ENCODE peak calls at places on chromosome 18, in ten cellular contexts. S is A549, U is neural progenitor cell, H is tibial artery, L is nephron progenitor cell, V is thyroid gland, E is neural crest cell, G is fibroblast of mammary gland, R is heart left ventricle, T is spleen. K is an unnamed sample.

GRCh38 chr18:55419132-55419938 is 168.7 kb downstream of the TCF4 start:
- DNase-seq in S (no peak), E (no peak), V (no peak), T (no peak), G (no peak), H (no peak), R (no peak), U (peak; percentile 31), L (no peak), K (no peak)

GRCh38 chr18:3995476-3996102 is 459.5 kb downstream of the DLGAP1 start:
- DNase-seq in L (peak; percentile 64), G (peak; percentile 83), T (no peak), V (peak; percentile 58), R (peak; percentile 46), S (no peak), H (peak; percentile 34), E (peak; percentile 60), U (peak; percentile 89), K (peak; percentile 32)

GRCh38 chr18:28485210-28485801 is 308.4 kb upstream of the CDH2 start:
- DNase-seq in V (no peak), S (no peak), L (no peak), E (no peak), H (no peak), U (no peak), G (no peak), R (no peak), T (no peak), K (no peak)

GRCh38 chr18:6146309-6146661 is 251.0 kb upstream of the TMEM200C start:
- DNase-seq in T (no peak), L (no peak), S (no peak), H (no peak), V (peak; percentile 25), E (no peak), G (no peak), R (no peak), U (no peak), K (no peak)

GRCh38 chr18:79914614-79915160 is 36.8 kb downstream of the SLC66A2 start:
- DNase-seq in S (no peak), T (peak; percentile 70), E (no peak), H (no peak), G (no peak), V (no peak), L (no peak), R (no peak), U (no peak), K (peak; percentile 23)

GRCh38 chr18:58541789-58542425 is 87.0 kb downstream of the ALPK2 start:
- DNase-seq in U (no peak), V (no peak), G (peak; percentile 98), H (no peak), R (no peak), L (no peak), T (no peak), E (no peak), S (peak; percentile 67), K (peak; percentile 54)

GRCh38 chr18:41767960-41768359 is 187.1 kb upstream of the PIK3C3 start:
- DNase-seq in E (no peak), G (peak; percentile 40), T (no peak), U (peak; percentile 29), L (no peak), R (no peak), V (no peak), H (no peak), S (no peak), K (peak; percentile 4)

GRCh38 chr18:22391571-22392359 is 25.9 kb downstream of the CTAGE1 start:
- DNase-seq in E (no peak), S (no peak), R (no peak), U (no peak), G (peak; percentile 95), T (no peak), V (no peak), L (no peak), H (peak; percentile 27), K (no peak)

GRCh38 chr18:70384181-70384790 is 95.4 kb downstream of the SOCS6 start:
- DNase-seq in T (no peak), V (no peak), S (peak; percentile 31), L (no peak), U (no peak), E (no peak), R (no peak), H (no peak), G (peak; percentile 93), K (no peak)

GRCh38 chr18:5895300-5895885 is at the start of gene TMEM200C:
- DNase-seq in U (peak; percentile 90), R (no peak), H (no peak), T (no peak), E (peak; percentile 56), V (no peak), G (no peak), L (peak; percentile 75), S (no peak), K (peak; percentile 82)

GRCh38 chr18:41954827-41955613 is at the start of gene PIK3C3:
- DNase-seq in L (peak; percentile 95), H (peak; percentile 95), V (peak; percentile 98), R (peak; percentile 97), T (peak; percentile 97), E (peak; percentile 92), U (peak; percentile 95), G (peak; percentile 97), S (peak; percentile 55), K (peak; percentile 88)

GRCh38 chr18:75226301-75226955 is 15.8 kb downstream of the TSHZ1 start:
- DNase-seq in U (no peak), R (no peak), T (peak; percentile 72), H (no peak), V (no peak), E (no peak), S (no peak), L (peak; percentile 69), G (no peak), K (no peak)

GRCh38 chr18:48676756-48677368 is 138.0 kb downstream of the CTIF start:
- DNase-seq in S (peak; percentile 41), G (peak; percentile 51), E (peak; percentile 78), V (peak; percentile 71), T (peak; percentile 91), R (peak; percentile 78), H (peak; percentile 79), U (peak; percentile 92), L (peak; percentile 92), K (peak; percentile 77)
- TF ChIP-seq CTCF in S (peak; percentile 76), G (peak; percentile 69), E (peak; percentile 96), V (peak; percentile 83), T (peak; percentile 89), R (peak; percentile 92), H (peak; percentile 89), U (peak; percentile 94), L (peak; percentile 94), K (peak; percentile 72)

DNA sequence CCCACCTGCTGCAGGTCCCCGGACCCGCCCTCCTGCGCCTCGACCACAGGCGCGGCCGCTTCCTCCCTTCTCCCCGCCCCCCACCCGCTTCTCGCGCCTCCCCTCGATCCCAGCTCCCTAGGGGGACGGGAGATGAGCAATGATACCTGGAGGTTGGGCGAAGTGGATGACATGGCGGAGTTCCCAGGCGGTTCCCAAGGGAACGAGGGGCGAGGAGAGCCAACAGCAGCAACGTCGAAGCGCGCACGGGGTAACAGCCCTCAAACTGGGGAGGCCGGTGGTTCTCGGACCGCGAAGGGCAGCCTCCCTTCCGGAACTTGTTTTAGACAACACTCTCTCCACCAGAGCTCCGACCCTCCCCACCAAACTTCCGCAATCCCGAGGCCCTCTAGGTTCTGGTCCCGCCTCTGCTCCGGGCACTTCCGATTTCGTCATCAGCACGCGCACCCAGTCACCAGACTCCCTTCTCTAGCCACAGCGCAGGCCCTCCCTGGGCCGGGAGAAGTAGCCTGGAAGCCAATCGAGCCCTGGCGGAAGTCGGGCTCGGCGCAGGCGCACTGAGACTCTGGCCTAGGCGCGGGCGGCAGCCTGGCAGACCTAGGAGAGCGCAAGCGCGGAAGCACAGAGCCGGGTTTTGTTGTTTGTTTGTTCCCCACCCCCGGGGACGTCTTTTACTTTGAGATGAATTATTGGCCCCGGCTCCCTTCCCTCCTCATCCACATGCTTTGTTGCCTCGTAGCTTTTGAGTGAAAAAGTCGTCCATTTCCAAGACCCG is at the start of gene VPS4B:
- DNase-seq in V (peak; percentile 99), H (peak; percentile 100), L (peak; percentile 99), T (peak; percentile 100), U (peak; percentile 100), E (peak; percentile 97), R (peak; percentile 100), S (peak; percentile 81), G (peak; percentile 99), K (peak; percentile 96)
- TF ChIP-seq CTCF in V (no peak), H (no peak), L (no peak), T (peak; percentile 13), U (no peak), E (peak; percentile 43), R (no peak), S (no peak), G (no peak), K (no peak)

GRCh38 chr18:44899832-44900231 is 219.1 kb downstream of the SETBP1 start:
- DNase-seq in T (no peak), H (no peak), V (no peak), E (no peak), S (no peak), U (no peak), R (no peak), L (no peak), G (peak; percentile 16), K (no peak)
- TF ChIP-seq CTCF in T (no peak), H (no peak), V (no peak), E (peak; percentile 32), S (no peak), U (no peak), R (no peak), L (no peak), G (peak; percentile 25), K (no peak)

GRCh38 chr18:23616258-23616657 is 30.0 kb upstream of the NPC1 start:
- DNase-seq in S (no peak), U (no peak), R (no peak), L (no peak), G (no peak), E (no peak), T (no peak), H (no peak), V (no peak), K (no peak)

GRCh38 chr18:23614891-23615290 is 28.6 kb upstream of the NPC1 start:
- DNase-seq in S (no peak), U (no peak), G (no peak), L (no peak), R (no peak), T (no peak), E (no peak), H (no peak), V (no peak), K (no peak)

GRCh38 chr18:23619388-23619873 is 33.1 kb upstream of the NPC1 start:
- DNase-seq in L (peak; percentile 63), U (peak; percentile 57), T (peak; percentile 76), V (no peak), G (peak; percentile 55), R (peak; percentile 19), E (no peak), S (no peak), H (no peak), K (no peak)

GRCh38 chr18:23617412-23618009 is 31.2 kb upstream of the NPC1 start:
- DNase-seq in H (no peak), U (no peak), S (no peak), E (no peak), T (no peak), V (no peak), G (no peak), R (no peak), L (no peak), K (peak; percentile 57)

DNA sequence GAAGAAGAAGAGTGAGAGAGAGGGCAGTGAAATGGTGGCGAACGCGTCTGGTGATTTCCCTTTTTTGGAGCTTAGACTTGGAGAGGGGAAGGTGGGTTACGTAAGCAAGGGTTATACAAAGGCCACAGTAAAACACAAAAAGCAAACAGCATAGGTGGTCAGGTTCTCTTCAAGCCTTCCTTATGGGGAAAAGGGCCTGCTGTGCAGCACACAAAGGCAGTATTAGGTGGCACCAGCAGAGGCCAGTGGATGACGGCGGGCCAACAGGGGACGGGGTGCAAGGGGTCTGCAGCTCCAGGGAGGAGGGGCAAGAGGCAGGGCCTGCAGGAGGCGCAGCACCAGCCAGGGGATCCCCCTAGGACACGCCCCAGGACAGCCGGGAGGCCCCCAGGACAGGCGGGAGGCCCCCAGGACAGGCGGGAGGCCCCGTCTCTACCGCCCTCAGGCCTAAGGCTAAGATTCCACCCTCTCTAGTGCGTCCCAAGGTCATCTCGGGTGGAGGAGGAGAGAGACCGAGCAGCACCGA is 32.6 kb upstream of the NPC1 start:
- DNase-seq in S (no peak), R (no peak), E (peak; percentile 22), T (peak; percentile 76), G (peak; percentile 24), L (peak; percentile 42), V (no peak), U (peak; percentile 82), H (no peak), K (peak; percentile 56)
- TF ChIP-seq CTCF in S (no peak), R (no peak), E (peak; percentile 19), T (no peak), G (no peak), L (no peak), V (no peak), U (peak; percentile 32), H (no peak), K (no peak)

K was measured in GM20000.